ENCODE peak calls at places on chromosomes 5 and 9, in eight cellular contexts. X is PC-9; R is upper lobe of left lung; O is cardiac muscle cell; Z is right cardiac atrium; Y is GM23248; L is ovary; P is CD8-positive, alpha-beta memory T cell. Q is an unnamed sample.
A peak's percentile ranks its signal among the peaks of the same experiment; 100 is the strongest.

GRCh38 chr9:93470391-93470790 is 17.0 kb upstream of the FAM120AOS start:
- DNase-seq in X (no peak), R (no peak), O (no peak), Z (no peak), Y (no peak), L (no peak), P (no peak), Q (no peak)

GRCh38 chr5:113053614-113054013 is 77.0 kb downstream of the DCP2 start:
- DNase-seq in X (peak; percentile 10), R (no peak), O (no peak), Z (peak; percentile 49), Y (no peak), L (peak; percentile 82), P (no peak), Q (no peak)

GRCh38 chr9:129021091-129021490 is 7.0 kb downstream of the SH3GLB2 start:
- DNase-seq in X (no peak), R (no peak), O (no peak), Z (no peak), Y (no peak), L (no peak), P (no peak), Q (no peak)

GRCh38 chr5:9447691-9448090 is 98.2 kb downstream of the SEMA5A start:
- DNase-seq in X (no peak), R (no peak), O (no peak), Z (no peak), Y (peak; percentile 28), L (no peak), P (no peak), Q (no peak)

GRCh38 chr5:149445739-149446369 is 66.8 kb upstream of the IL17B start:
- DNase-seq in X (peak; percentile 41), R (no peak), O (no peak), Z (no peak), Y (peak; percentile 97), L (peak; percentile 72), P (no peak), Q (no peak)

GRCh38 chr5:72436796-72437471 is 70.3 kb downstream of the ZNF366 start:
- DNase-seq in X (peak; percentile 4), R (no peak), O (no peak), Z (no peak), Y (no peak), L (no peak), P (no peak), Q (no peak)

GRCh38 chr5:139639619-139640431 is 8.3 kb upstream of the CXXC5 start:
- DNase-seq in X (peak; percentile 65), R (no peak), O (no peak), Z (peak; percentile 50), Y (peak; percentile 58), L (peak; percentile 28), P (peak; percentile 34), Q (no peak)

GRCh38 chr9:87336914-87337333 is 160.7 kb upstream of the DAPK1 start:
- DNase-seq in X (peak; percentile 38), R (no peak), O (peak; percentile 79), Z (no peak), Y (peak; percentile 92), L (peak; percentile 65), P (no peak), Q (peak; percentile 38)

DNA sequence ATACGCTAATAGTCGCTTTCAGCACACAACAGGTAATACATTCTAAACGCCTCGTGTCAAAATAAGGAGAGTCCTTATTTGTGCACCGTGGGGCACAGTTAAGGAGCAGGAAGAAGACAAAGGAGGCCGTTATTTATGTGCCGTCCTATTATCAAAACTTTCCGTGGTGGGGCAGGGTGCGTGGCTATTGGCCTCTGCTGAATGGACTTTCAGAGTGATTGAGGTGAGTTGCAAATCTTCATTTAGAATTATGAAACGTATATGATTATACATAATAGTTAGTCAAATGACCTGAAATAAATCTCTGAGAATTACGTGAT is 833 bp downstream of the C5orf24 start:
- DNase-seq in X (no peak), R (no peak), O (peak; percentile 30), Z (no peak), Y (peak; percentile 55), L (no peak), P (no peak), Q (peak; percentile 11)
- H3K4me1 ChIP-seq in X (peaks cover 38% of the 10 kb centered on the region), R (peaks cover 27% of the 10 kb centered on the region), O (peaks cover 12% of the 10 kb centered on the region), Z (peaks cover 2% of the 10 kb centered on the region), Y (peaks cover 44% of the 10 kb centered on the region), L (peaks cover 1% of the 10 kb centered on the region), P (peaks cover 25% of the 10 kb centered on the region), Q (peaks cover 16% of the 10 kb centered on the region)

GRCh38 chr5:131570757-131571156 is 64.3 kb downstream of the RAPGEF6 start:
- DNase-seq in X (no peak), R (no peak), O (no peak), Z (no peak), Y (no peak), L (no peak), P (no peak), Q (no peak)

GRCh38 chr5:131575660-131576227 is 59.3 kb downstream of the RAPGEF6 start:
- DNase-seq in X (no peak), R (no peak), O (no peak), Z (no peak), Y (no peak), L (no peak), P (no peak), Q (no peak)

GRCh38 chr5:131571669-131572168 is 63.3 kb downstream of the RAPGEF6 start:
- DNase-seq in X (no peak), R (no peak), O (no peak), Z (no peak), Y (no peak), L (no peak), P (no peak), Q (no peak)
- H3K9me3 ChIP-seq in X (no peaks in the 10 kb centered on the region), R (no peaks in the 10 kb centered on the region), O (no peaks in the 10 kb centered on the region), Z (no peaks in the 10 kb centered on the region), Y (no peaks in the 10 kb centered on the region), L (no peaks in the 10 kb centered on the region), P (no peaks in the 10 kb centered on the region), Q (no peaks in the 10 kb centered on the region)

GRCh38 chr5:158813275-158813674 is 286.4 kb downstream of the EBF1 start:
- DNase-seq in X (no peak), R (no peak), O (no peak), Z (no peak), Y (no peak), L (no peak), P (no peak), Q (no peak)
- H3K4me1 ChIP-seq in X (no peaks in the 10 kb centered on the region), R (no peaks in the 10 kb centered on the region), O (no peaks in the 10 kb centered on the region), Z (peaks cover 9% of the 10 kb centered on the region), Y (peaks cover 14% of the 10 kb centered on the region), L (no peaks in the 10 kb centered on the region), P (peaks cover 28% of the 10 kb centered on the region), Q (peaks cover 11% of the 10 kb centered on the region)

DNA sequence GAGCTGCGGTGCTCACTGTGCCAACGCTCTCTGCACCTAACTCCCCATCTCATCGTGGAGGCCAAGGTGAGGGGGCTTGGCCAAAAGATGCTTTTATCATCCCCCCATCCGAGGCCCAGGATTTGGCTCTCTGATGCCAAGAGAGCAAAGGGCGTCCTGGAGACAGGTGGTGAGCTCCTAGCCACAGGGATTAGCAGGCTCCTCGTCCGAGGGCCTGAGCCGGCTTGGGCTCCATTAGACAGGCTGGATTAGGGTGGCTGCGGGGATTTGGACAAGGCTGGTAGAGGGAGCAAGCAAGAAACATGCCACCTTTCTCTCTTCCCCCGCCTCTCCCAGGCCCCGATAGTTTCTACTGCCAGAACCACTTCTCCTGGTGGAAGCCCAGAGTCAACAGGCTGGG is 1.0 kb upstream of the GRM6 start:
- DNase-seq in X (no peak), R (peak; percentile 25), O (no peak), Z (no peak), Y (no peak), L (no peak), P (no peak), Q (no peak)
- H3K9me3 ChIP-seq in X (no peaks in the 10 kb centered on the region), R (no peaks in the 10 kb centered on the region), O (no peaks in the 10 kb centered on the region), Z (no peaks in the 10 kb centered on the region), Y (no peaks in the 10 kb centered on the region), L (no peaks in the 10 kb centered on the region), P (no peaks in the 10 kb centered on the region), Q (no peaks in the 10 kb centered on the region)

GRCh38 chr5:78657201-78657600 is 8.6 kb upstream of the LHFPL2 start:
- DNase-seq in X (no peak), R (no peak), O (no peak), Z (no peak), Y (no peak), L (no peak), P (no peak), Q (no peak)

GRCh38 chr5:78654386-78654785 is 5.8 kb upstream of the LHFPL2 start:
- DNase-seq in X (no peak), R (no peak), O (no peak), Z (no peak), Y (no peak), L (no peak), P (no peak), Q (no peak)

GRCh38 chr5:78653031-78653430 is 4.5 kb upstream of the LHFPL2 start:
- DNase-seq in X (no peak), R (no peak), O (no peak), Z (no peak), Y (no peak), L (no peak), P (no peak), Q (no peak)

GRCh38 chr5:78653969-78654368 is 5.4 kb upstream of the LHFPL2 start:
- DNase-seq in X (no peak), R (no peak), O (no peak), Z (no peak), Y (no peak), L (no peak), P (no peak), Q (no peak)

GRCh38 chr5:78655731-78656130 is 7.2 kb upstream of the LHFPL2 start:
- DNase-seq in X (no peak), R (no peak), O (no peak), Z (no peak), Y (no peak), L (no peak), P (no peak), Q (no peak)
- H3K4me1 ChIP-seq in X (no peaks in the 10 kb centered on the region), R (peaks cover 3% of the 10 kb centered on the region), O (peaks cover 30% of the 10 kb centered on the region), Z (peaks cover 6% of the 10 kb centered on the region), Y (no peaks in the 10 kb centered on the region), L (peaks cover 10% of the 10 kb centered on the region), P (no peaks in the 10 kb centered on the region), Q (no peaks in the 10 kb centered on the region)

Q was measured in naive thymus-derived CD4-positive, alpha-beta T cell.